ENCODE peak calls at places on chromosomes 7 and 10, in eight cellular contexts. Z, R, I, E, V, G, J and Y are unnamed samples. For H3K36me3, the result is how much of the 10 kb centered on the place peaks cover.

GRCh38 chr7:82699773-82700186 is 256.2 kb upstream of the CACNA2D1 start:
- DNase-seq in Z (no peak), R (no peak), I (peak), E (peak), V (no peak), G (no peak), J (no peak), Y (no peak)

GRCh38 chr10:120982507-120982906 is 131.3 kb downstream of the WDR11 start:
- DNase-seq in Z (no peak), R (no peak), I (no peak), E (no peak), V (no peak), G (no peak), J (no peak), Y (no peak)

GRCh38 chr7:1383398-1384112 is 75.7 kb downstream of the MICALL2 start:
- DNase-seq in Z (no peak), R (no peak), I (no peak), E (no peak), V (no peak), G (no peak), J (no peak), Y (no peak)

GRCh38 chr10:61888744-61889143 is 12.8 kb upstream of the ARID5B start:
- DNase-seq in Z (no peak), R (no peak), I (no peak), E (no peak), V (no peak), G (no peak), J (no peak), Y (no peak)

GRCh38 chr10:131018886-131019500 is 292.5 kb downstream of the TCERG1L start:
- DNase-seq in Z (no peak), R (no peak), I (no peak), E (no peak), V (no peak), G (no peak), J (no peak), Y (no peak)

GRCh38 chr7:55438765-55439525 is 73.8 kb downstream of the LANCL2 start:
- DNase-seq in Z (no peak), R (no peak), I (peak), E (no peak), V (peak), G (no peak), J (no peak), Y (no peak)

GRCh38 chr7:80640841-80641240 is 2.4 kb downstream of the CD36 start:
- DNase-seq in Z (no peak), R (no peak), I (no peak), E (no peak), V (no peak), G (no peak), J (no peak), Y (no peak)

GRCh38 chr7:66771795-66772194 is 31.3 kb downstream of the RABGEF1 start:
- DNase-seq in Z (no peak), R (no peak), I (no peak), E (no peak), V (no peak), G (no peak), J (no peak), Y (no peak)

GRCh38 chr7:1818581-1819200 is 148.6 kb downstream of the ELFN1 start:
- DNase-seq in Z (no peak), R (no peak), I (peak), E (no peak), V (no peak), G (peak), J (no peak), Y (no peak)

GRCh38 chr10:124719213-124719851 is 24.8 kb downstream of the FAM53B start:
- DNase-seq in Z (no peak), R (no peak), I (peak), E (no peak), V (peak), G (peak), J (no peak), Y (no peak)

GRCh38 chr7:44626620-44627019 is 20.2 kb downstream of the OGDH start:
- DNase-seq in Z (no peak), R (no peak), I (no peak), E (no peak), V (no peak), G (no peak), J (no peak), Y (no peak)

GRCh38 chr7:2635810-2636701 is 4.3 kb downstream of the TTYH3 start:
- DNase-seq in Z (peak), R (no peak), I (no peak), E (no peak), V (peak), G (peak), J (no peak), Y (peak)

GRCh38 chr7:77239471-77239870 is 39.9 kb upstream of the FGL2 start:
- DNase-seq in Z (no peak), R (no peak), I (no peak), E (no peak), V (no peak), G (no peak), J (no peak), Y (no peak)

GRCh38 chr10:80945267-80945880 is 407.7 kb downstream of the SH2D4B start:
- DNase-seq in Z (no peak), R (no peak), I (no peak), E (no peak), V (no peak), G (no peak), J (no peak), Y (no peak)

GRCh38 chr10:68721673-68721963 is 579 bp downstream of the CCAR1 start:
- DNase-seq in Z (no peak), R (no peak), I (no peak), E (no peak), V (no peak), G (no peak), J (no peak), Y (no peak)

GRCh38 chr7:50679218-50680007 is 103.3 kb downstream of the GRB10 start:
- DNase-seq in Z (no peak), R (no peak), I (no peak), E (peak), V (no peak), G (no peak), J (no peak), Y (no peak)

GRCh38 chr10:77332256-77332655 is 305.4 kb downstream of the KCNMA1 start:
- DNase-seq in Z (peak), R (no peak), I (no peak), E (no peak), V (no peak), G (no peak), J (no peak), Y (no peak)

GRCh38 chr7:158557441-158557755 is 30.2 kb downstream of the PTPRN2 start:
- DNase-seq in Z (no peak), R (no peak), I (no peak), E (no peak), V (no peak), G (no peak), J (no peak), Y (no peak)
- H3K36me3 ChIP-seq in Z (under half), R (under half), I (under half), E (under half), V (under half), G (under half), J (under half), Y (under half)

DNA sequence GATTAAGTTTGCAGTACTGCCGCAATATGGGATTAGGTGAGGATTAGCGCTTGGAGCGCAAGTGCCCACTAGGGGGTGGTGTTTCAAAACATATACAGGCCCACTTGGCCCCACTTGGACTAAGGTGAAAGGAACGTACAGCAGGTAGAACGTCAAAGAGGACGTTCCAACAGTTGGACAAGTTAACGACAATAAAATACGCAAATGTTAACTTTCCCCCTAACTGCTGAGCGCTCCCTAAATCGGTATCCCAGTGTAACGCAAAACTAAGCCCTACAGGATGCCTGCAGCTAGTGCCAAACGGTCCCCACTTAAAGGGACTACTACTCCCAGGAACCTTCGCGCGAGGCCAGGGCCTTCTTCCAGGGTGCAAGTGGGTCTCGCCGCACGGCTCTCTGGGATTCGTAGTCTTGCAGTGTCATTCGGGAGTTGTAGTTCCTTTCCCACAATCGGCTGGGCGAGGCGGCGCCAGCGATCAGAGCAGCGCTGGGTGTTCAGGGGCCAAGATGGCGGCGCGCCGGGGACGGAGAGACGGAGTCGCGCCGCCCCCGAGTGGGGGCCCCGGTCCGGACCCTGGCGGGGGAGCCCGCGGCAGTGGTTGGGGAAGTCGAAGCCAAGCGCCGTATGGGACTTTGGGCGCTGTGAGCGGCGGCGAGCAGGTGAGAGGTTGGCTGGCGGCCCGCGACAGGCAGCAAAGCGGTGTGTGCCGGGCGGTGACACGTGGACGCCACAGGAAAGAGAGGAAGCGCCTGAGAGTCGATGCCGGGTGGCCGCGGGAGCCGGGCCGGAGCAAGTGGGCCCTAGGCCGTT is at the start of gene PPRC1:
- DNase-seq in Z (peak), R (peak), I (peak), E (peak), V (peak), G (peak), J (peak), Y (peak)
- TF ChIP-seq POLR2A in Z (peak), R (peak), I (no peak), E (peak), V (peak), G (peak), J (no peak), Y (peak)

GRCh38 chr10:117537436-117537903 is 5.1 kb upstream of the EMX2 start:
- DNase-seq in Z (no peak), R (peak), I (no peak), E (no peak), V (no peak), G (peak), J (no peak), Y (no peak)
- H3K4me3 ChIP-seq in Z (no peak), R (peak), I (no peak), E (no peak), V (no peak), G (peak), J (no peak), Y (no peak)

GRCh38 chr7:5065107-5065407 is 19.4 kb downstream of the RBAK start:
- DNase-seq in Z (no peak), R (no peak), I (no peak), E (no peak), V (no peak), G (no peak), J (no peak), Y (no peak)
- H3K36me3 ChIP-seq in Z (under half), R (under half), I (half or more), E (half or more), V (half or more), G (half or more), J (half or more), Y (half or more)

GRCh38 chr10:26727005-26727404 is 29.5 kb downstream of the PDSS1 start:
- DNase-seq in Z (no peak), R (no peak), I (no peak), E (no peak), V (no peak), G (no peak), J (no peak), Y (no peak)

GRCh38 chr10:26721561-26721960 is 24.1 kb downstream of the PDSS1 start:
- DNase-seq in Z (no peak), R (no peak), I (no peak), E (no peak), V (no peak), G (no peak), J (no peak), Y (no peak)

GRCh38 chr10:26725837-26726727 is 28.6 kb downstream of the PDSS1 start:
- DNase-seq in Z (peak), R (peak), I (peak), E (peak), V (peak), G (no peak), J (no peak), Y (peak)

GRCh38 chr10:26717476-26717875 is 20.0 kb downstream of the PDSS1 start:
- DNase-seq in Z (no peak), R (no peak), I (no peak), E (no peak), V (no peak), G (no peak), J (no peak), Y (no peak)

GRCh38 chr10:26723016-26723415 is 25.5 kb downstream of the PDSS1 start:
- DNase-seq in Z (no peak), R (no peak), I (no peak), E (no peak), V (no peak), G (no peak), J (no peak), Y (no peak)
- TF ChIP-seq POLR2A in Z (no peak), R (no peak), I (no peak), E (no peak), V (no peak), G (no peak), J (no peak), Y (no peak)

GRCh38 chr10:71693377-71693776 is 26.2 kb downstream of the C10orf105 start:
- DNase-seq in Z (no peak), R (no peak), I (no peak), E (no peak), V (no peak), G (no peak), J (no peak), Y (no peak)

GRCh38 chr10:71694567-71694968 is 25.0 kb downstream of the C10orf105 start:
- DNase-seq in Z (no peak), R (no peak), I (peak), E (no peak), V (no peak), G (no peak), J (no peak), Y (no peak)

GRCh38 chr10:71692598-71693307 is 26.8 kb downstream of the C10orf105 start:
- DNase-seq in Z (no peak), R (no peak), I (no peak), E (no peak), V (no peak), G (no peak), J (no peak), Y (no peak)

GRCh38 chr10:71695502-71696476 is 23.8 kb downstream of the C10orf105 start:
- DNase-seq in Z (no peak), R (no peak), I (no peak), E (no peak), V (no peak), G (no peak), J (no peak), Y (no peak)

DNA sequence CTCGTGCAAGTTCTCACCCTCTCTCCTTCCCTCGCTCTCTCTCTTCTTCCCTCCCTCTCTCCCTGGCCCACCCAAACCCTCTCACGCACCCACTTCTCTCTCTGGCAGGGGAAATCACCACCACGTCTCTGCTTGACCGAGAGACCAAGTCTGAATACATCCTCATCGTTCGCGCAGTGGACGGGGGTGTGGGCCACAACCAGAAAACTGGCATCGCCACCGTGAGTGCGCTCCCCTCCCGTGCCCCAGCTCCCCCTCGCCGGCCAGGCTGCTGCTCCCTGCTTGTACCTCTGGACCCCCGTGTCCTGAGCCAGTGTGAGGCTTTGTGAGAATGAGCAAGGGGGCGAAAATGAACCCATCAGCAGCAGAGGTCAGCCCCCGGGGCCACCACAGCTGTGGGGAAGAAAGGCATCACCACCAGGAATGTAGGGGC is 25.5 kb downstream of the C10orf105 start:
- DNase-seq in Z (no peak), R (no peak), I (no peak), E (no peak), V (no peak), G (no peak), J (no peak), Y (no peak)
- H3K4me3 ChIP-seq in Z (no peak), R (no peak), I (no peak), E (no peak), V (peak), G (no peak), J (no peak), Y (no peak)

GRCh38 chr10:71834343-71834674 is 16.7 kb downstream of the PSAP start:
- DNase-seq in Z (no peak), R (no peak), I (no peak), E (no peak), V (no peak), G (peak), J (no peak), Y (no peak)
- H3K36me3 ChIP-seq in Z (under half), R (under half), I (half or more), E (under half), V (under half), G (under half), J (under half), Y (under half)

DNA sequence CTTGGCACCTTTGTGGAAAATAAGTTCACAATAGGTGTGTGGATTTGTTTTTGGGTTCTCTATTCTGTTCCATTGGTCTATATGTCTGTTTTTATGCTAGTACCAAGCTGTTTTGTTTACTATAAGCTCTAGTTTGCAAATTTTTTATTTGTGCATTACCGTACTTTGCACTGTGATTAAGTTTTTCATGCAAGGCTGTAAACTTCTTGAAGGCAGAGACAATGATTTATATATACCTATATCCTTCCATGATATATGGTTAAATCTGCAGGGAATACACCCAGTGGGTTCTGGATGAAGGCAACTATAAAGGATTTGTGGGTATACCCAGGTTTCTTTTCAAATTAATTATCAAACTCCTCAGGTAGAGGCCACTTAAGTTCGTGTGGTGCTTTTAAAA is 91.8 kb upstream of the PDLIM1 start:
- DNase-seq in Z (no peak), R (no peak), I (no peak), E (no peak), V (no peak), G (no peak), J (no peak), Y (no peak)
- TF ChIP-seq POLR2A in Z (no peak), R (no peak), I (no peak), E (no peak), V (no peak), G (no peak), J (no peak), Y (no peak)

GRCh38 chr7:27179503-27180430 is 5.3 kb downstream of the HOXA11 start:
- DNase-seq in Z (peak), R (no peak), I (peak), E (no peak), V (peak), G (peak), J (peak), Y (no peak)
- H3K4me3 ChIP-seq in Z (no peak), R (peak), I (no peak), E (peak), V (peak), G (peak), J (peak), Y (no peak)